ENCODE peak calls at places on chromosomes 2 and 18, in ten cellular contexts. One of them, this sample, is unnamed.
A peak's percentile ranks its signal among the peaks of the same experiment; 100 is the strongest.

GRCh38 chr2:220442012-220442411 is 814.6 kb downstream of the SLC4A3 start:
- DNase-seq in MCF 10A: no peak
- DNase-seq in left lung: no peak
- DNase-seq in HCT116: no peak
- DNase-seq in neural crest cell: no peak
- DNase-seq in DND-41: no peak
- DNase-seq in colonic mucosa: no peak
- DNase-seq in choroid plexus epithelial cell: no peak
- DNase-seq in endothelial cell: no peak
- DNase-seq in mammary epithelial cell: no peak
- DNase-seq in this sample: no peak

GRCh38 chr18:8254664-8255063 is 354.6 kb upstream of the RAB12 start:
- DNase-seq in MCF 10A: no peak
- DNase-seq in left lung: no peak
- DNase-seq in HCT116: no peak
- DNase-seq in neural crest cell: no peak
- DNase-seq in DND-41: no peak
- DNase-seq in colonic mucosa: no peak
- DNase-seq in choroid plexus epithelial cell: no peak
- DNase-seq in endothelial cell: no peak
- DNase-seq in mammary epithelial cell: no peak
- DNase-seq in this sample: no peak

GRCh38 chr18:68484241-68484640 is 230.7 kb downstream of the TMX3 start:
- DNase-seq in MCF 10A: peak; percentile 43
- DNase-seq in left lung: no peak
- DNase-seq in HCT116: no peak
- DNase-seq in neural crest cell: no peak
- DNase-seq in DND-41: no peak
- DNase-seq in colonic mucosa: no peak
- DNase-seq in choroid plexus epithelial cell: peak; percentile 58
- DNase-seq in endothelial cell: no peak
- DNase-seq in mammary epithelial cell: peak; percentile 37
- DNase-seq in this sample: no peak

GRCh38 chr2:10584242-10584753 is 105.5 kb downstream of the NOL10 start:
- DNase-seq in MCF 10A: no peak
- DNase-seq in left lung: no peak
- DNase-seq in HCT116: no peak
- DNase-seq in neural crest cell: no peak
- DNase-seq in DND-41: no peak
- DNase-seq in colonic mucosa: no peak
- DNase-seq in choroid plexus epithelial cell: no peak
- DNase-seq in endothelial cell: no peak
- DNase-seq in mammary epithelial cell: peak; percentile 20
- DNase-seq in this sample: no peak

GRCh38 chr2:150182564-150183249 is 304.8 kb downstream of the RND3 start:
- DNase-seq in MCF 10A: no peak
- DNase-seq in left lung: no peak
- DNase-seq in HCT116: no peak
- DNase-seq in neural crest cell: no peak
- DNase-seq in DND-41: no peak
- DNase-seq in colonic mucosa: no peak
- DNase-seq in choroid plexus epithelial cell: no peak
- DNase-seq in endothelial cell: no peak
- DNase-seq in mammary epithelial cell: no peak
- DNase-seq in this sample: no peak

GRCh38 chr2:36044389-36044788 is 311.2 kb upstream of the CRIM1 start:
- DNase-seq in MCF 10A: no peak
- DNase-seq in left lung: no peak
- DNase-seq in HCT116: no peak
- DNase-seq in neural crest cell: no peak
- DNase-seq in DND-41: no peak
- DNase-seq in colonic mucosa: no peak
- DNase-seq in choroid plexus epithelial cell: no peak
- DNase-seq in endothelial cell: no peak
- DNase-seq in mammary epithelial cell: no peak
- DNase-seq in this sample: no peak

GRCh38 chr2:42762823-42763804 is 821 bp downstream of the OXER1 start:
- DNase-seq in MCF 10A: no peak
- DNase-seq in left lung: no peak
- DNase-seq in HCT116: no peak
- DNase-seq in neural crest cell: no peak
- DNase-seq in DND-41: no peak
- DNase-seq in colonic mucosa: no peak
- DNase-seq in choroid plexus epithelial cell: no peak
- DNase-seq in endothelial cell: no peak
- DNase-seq in mammary epithelial cell: no peak
- DNase-seq in this sample: no peak

GRCh38 chr2:584863-585823 is 92.1 kb downstream of the TMEM18 start:
- DNase-seq in MCF 10A: no peak
- DNase-seq in left lung: no peak
- DNase-seq in HCT116: no peak
- DNase-seq in neural crest cell: no peak
- DNase-seq in DND-41: peak; percentile 96
- DNase-seq in colonic mucosa: no peak
- DNase-seq in choroid plexus epithelial cell: no peak
- DNase-seq in endothelial cell: no peak
- DNase-seq in mammary epithelial cell: no peak
- DNase-seq in this sample: no peak

GRCh38 chr2:223043164-223043941 is 8.6 kb upstream of the KCNE4 start:
- DNase-seq in MCF 10A: no peak
- DNase-seq in left lung: no peak
- DNase-seq in HCT116: no peak
- DNase-seq in neural crest cell: no peak
- DNase-seq in DND-41: peak; percentile 56
- DNase-seq in colonic mucosa: no peak
- DNase-seq in choroid plexus epithelial cell: no peak
- DNase-seq in endothelial cell: no peak
- DNase-seq in mammary epithelial cell: no peak
- DNase-seq in this sample: no peak

GRCh38 chr2:62189196-62189595 is 6.7 kb upstream of the B3GNT2 start:
- DNase-seq in MCF 10A: no peak
- DNase-seq in left lung: no peak
- DNase-seq in HCT116: no peak
- DNase-seq in neural crest cell: no peak
- DNase-seq in DND-41: no peak
- DNase-seq in colonic mucosa: no peak
- DNase-seq in choroid plexus epithelial cell: no peak
- DNase-seq in endothelial cell: no peak
- DNase-seq in mammary epithelial cell: no peak
- DNase-seq in this sample: no peak

GRCh38 chr18:21115519-21116411 is 4.2 kb upstream of the ROCK1 start:
- DNase-seq in MCF 10A: no peak
- DNase-seq in left lung: no peak
- DNase-seq in HCT116: no peak
- DNase-seq in neural crest cell: no peak
- DNase-seq in DND-41: no peak
- DNase-seq in colonic mucosa: no peak
- DNase-seq in choroid plexus epithelial cell: peak; percentile 86
- DNase-seq in endothelial cell: no peak
- DNase-seq in mammary epithelial cell: no peak
- DNase-seq in this sample: no peak

GRCh38 chr2:200471324-200471848 is 38.5 kb downstream of the KCTD18 start:
- DNase-seq in MCF 10A: peak; percentile 36
- DNase-seq in left lung: no peak
- DNase-seq in HCT116: peak; percentile 6
- DNase-seq in neural crest cell: no peak
- DNase-seq in DND-41: no peak
- DNase-seq in colonic mucosa: no peak
- DNase-seq in choroid plexus epithelial cell: peak; percentile 56
- DNase-seq in endothelial cell: no peak
- DNase-seq in mammary epithelial cell: peak; percentile 11
- DNase-seq in this sample: no peak

GRCh38 chr2:159961005-159961404 is 101.4 kb downstream of the PLA2R1 start:
- DNase-seq in MCF 10A: peak; percentile 16
- DNase-seq in left lung: no peak
- DNase-seq in HCT116: peak; percentile 6
- DNase-seq in neural crest cell: no peak
- DNase-seq in DND-41: no peak
- DNase-seq in colonic mucosa: no peak
- DNase-seq in choroid plexus epithelial cell: peak; percentile 51
- DNase-seq in endothelial cell: no peak
- DNase-seq in mammary epithelial cell: peak; percentile 40
- DNase-seq in this sample: no peak

GRCh38 chr2:25365241-25365640 is 23.5 kb upstream of the DNMT3A start:
- DNase-seq in MCF 10A: peak; percentile 57
- DNase-seq in left lung: no peak
- DNase-seq in HCT116: no peak
- DNase-seq in neural crest cell: no peak
- DNase-seq in DND-41: no peak
- DNase-seq in colonic mucosa: no peak
- DNase-seq in choroid plexus epithelial cell: no peak
- DNase-seq in endothelial cell: no peak
- DNase-seq in mammary epithelial cell: peak; percentile 19
- DNase-seq in this sample: no peak

GRCh38 chr2:67619204-67619603 is 222.1 kb downstream of the ETAA1 start:
- DNase-seq in MCF 10A: no peak
- DNase-seq in left lung: no peak
- DNase-seq in HCT116: no peak
- DNase-seq in neural crest cell: no peak
- DNase-seq in DND-41: no peak
- DNase-seq in colonic mucosa: no peak
- DNase-seq in choroid plexus epithelial cell: no peak
- DNase-seq in endothelial cell: no peak
- DNase-seq in mammary epithelial cell: no peak
- DNase-seq in this sample: no peak

GRCh38 chr2:179129574-179130238 is 79.8 kb upstream of the CCDC141 start:
- DNase-seq in MCF 10A: peak; percentile 29
- DNase-seq in left lung: no peak
- DNase-seq in HCT116: no peak
- DNase-seq in neural crest cell: no peak
- DNase-seq in DND-41: peak; percentile 19
- DNase-seq in colonic mucosa: no peak
- DNase-seq in choroid plexus epithelial cell: peak; percentile 51
- DNase-seq in endothelial cell: no peak
- DNase-seq in mammary epithelial cell: no peak
- DNase-seq in this sample: no peak

GRCh38 chr2:33291278-33292013 is 185.0 kb upstream of the RASGRP3 start:
- DNase-seq in MCF 10A: peak; percentile 90
- DNase-seq in left lung: no peak
- DNase-seq in HCT116: no peak
- DNase-seq in neural crest cell: no peak
- DNase-seq in DND-41: no peak
- DNase-seq in colonic mucosa: peak; percentile 22
- DNase-seq in choroid plexus epithelial cell: peak; percentile 72
- DNase-seq in endothelial cell: no peak
- DNase-seq in mammary epithelial cell: peak; percentile 47
- DNase-seq in this sample: no peak

GRCh38 chr2:46601328-46601963 is 122.1 kb downstream of the TMEM247 start:
- DNase-seq in MCF 10A: peak; percentile 14
- DNase-seq in left lung: no peak
- DNase-seq in HCT116: no peak
- DNase-seq in neural crest cell: no peak
- DNase-seq in DND-41: no peak
- DNase-seq in colonic mucosa: no peak
- DNase-seq in choroid plexus epithelial cell: peak; percentile 33
- DNase-seq in endothelial cell: no peak
- DNase-seq in mammary epithelial cell: no peak
- DNase-seq in this sample: no peak
- TF ChIP-seq CTCF in MCF 10A: peak; percentile 27
- TF ChIP-seq CTCF in left lung: peak; percentile 32
- TF ChIP-seq CTCF in HCT116: peak; percentile 55
- TF ChIP-seq CTCF in neural crest cell: peak; percentile 70
- TF ChIP-seq CTCF in DND-41: peak; percentile 49
- TF ChIP-seq CTCF in colonic mucosa: peak; percentile 29
- TF ChIP-seq CTCF in choroid plexus epithelial cell: peak; percentile 50
- TF ChIP-seq CTCF in endothelial cell: peak; percentile 61
- TF ChIP-seq CTCF in mammary epithelial cell: peak; percentile 34
- TF ChIP-seq CTCF in this sample: peak; percentile 71

GRCh38 chr2:131039908-131040660 is 53.2 kb downstream of the FAM168B start:
- DNase-seq in MCF 10A: no peak
- DNase-seq in left lung: peak; percentile 81
- DNase-seq in HCT116: no peak
- DNase-seq in neural crest cell: no peak
- DNase-seq in DND-41: no peak
- DNase-seq in colonic mucosa: no peak
- DNase-seq in choroid plexus epithelial cell: no peak
- DNase-seq in endothelial cell: no peak
- DNase-seq in mammary epithelial cell: no peak
- DNase-seq in this sample: no peak

GRCh38 chr2:131039535-131039907 is 53.7 kb downstream of the FAM168B start:
- DNase-seq in MCF 10A: no peak
- DNase-seq in left lung: no peak
- DNase-seq in HCT116: no peak
- DNase-seq in neural crest cell: no peak
- DNase-seq in DND-41: no peak
- DNase-seq in colonic mucosa: no peak
- DNase-seq in choroid plexus epithelial cell: no peak
- DNase-seq in endothelial cell: no peak
- DNase-seq in mammary epithelial cell: no peak
- DNase-seq in this sample: no peak

GRCh38 chr2:131041402-131042160 is 51.7 kb downstream of the FAM168B start:
- DNase-seq in MCF 10A: no peak
- DNase-seq in left lung: no peak
- DNase-seq in HCT116: no peak
- DNase-seq in neural crest cell: no peak
- DNase-seq in DND-41: peak; percentile 67
- DNase-seq in colonic mucosa: no peak
- DNase-seq in choroid plexus epithelial cell: no peak
- DNase-seq in endothelial cell: no peak
- DNase-seq in mammary epithelial cell: no peak
- DNase-seq in this sample: no peak

GRCh38 chr2:131042161-131042775 is 51.0 kb downstream of the FAM168B start:
- DNase-seq in MCF 10A: peak; percentile 28
- DNase-seq in left lung: no peak
- DNase-seq in HCT116: no peak
- DNase-seq in neural crest cell: no peak
- DNase-seq in DND-41: peak; percentile 49
- DNase-seq in colonic mucosa: no peak
- DNase-seq in choroid plexus epithelial cell: no peak
- DNase-seq in endothelial cell: no peak
- DNase-seq in mammary epithelial cell: peak; percentile 27
- DNase-seq in this sample: no peak

GRCh38 chr2:131040661-131041401 is 52.4 kb downstream of the FAM168B start:
- DNase-seq in MCF 10A: no peak
- DNase-seq in left lung: peak; percentile 69
- DNase-seq in HCT116: no peak
- DNase-seq in neural crest cell: no peak
- DNase-seq in DND-41: peak; percentile 74
- DNase-seq in colonic mucosa: no peak
- DNase-seq in choroid plexus epithelial cell: peak; percentile 66
- DNase-seq in endothelial cell: no peak
- DNase-seq in mammary epithelial cell: no peak
- DNase-seq in this sample: no peak
- TF ChIP-seq CTCF in MCF 10A: no peak
- TF ChIP-seq CTCF in left lung: no peak
- TF ChIP-seq CTCF in HCT116: no peak
- TF ChIP-seq CTCF in neural crest cell: no peak
- TF ChIP-seq CTCF in DND-41: no peak
- TF ChIP-seq CTCF in colonic mucosa: no peak
- TF ChIP-seq CTCF in choroid plexus epithelial cell: peak; percentile 57
- TF ChIP-seq CTCF in endothelial cell: no peak
- TF ChIP-seq CTCF in mammary epithelial cell: no peak
- TF ChIP-seq CTCF in this sample: no peak

GRCh38 chr2:128172191-128172590 is 81.2 kb downstream of the UGGT1 start:
- DNase-seq in MCF 10A: peak; percentile 16
- DNase-seq in left lung: no peak
- DNase-seq in HCT116: no peak
- DNase-seq in neural crest cell: no peak
- DNase-seq in DND-41: no peak
- DNase-seq in colonic mucosa: no peak
- DNase-seq in choroid plexus epithelial cell: peak; percentile 21
- DNase-seq in endothelial cell: no peak
- DNase-seq in mammary epithelial cell: no peak
- DNase-seq in this sample: no peak
- TF ChIP-seq CTCF in MCF 10A: no peak
- TF ChIP-seq CTCF in left lung: no peak
- TF ChIP-seq CTCF in HCT116: peak; percentile 44
- TF ChIP-seq CTCF in neural crest cell: peak; percentile 58
- TF ChIP-seq CTCF in DND-41: peak; percentile 53
- TF ChIP-seq CTCF in colonic mucosa: no peak
- TF ChIP-seq CTCF in choroid plexus epithelial cell: peak; percentile 47
- TF ChIP-seq CTCF in endothelial cell: no peak
- TF ChIP-seq CTCF in mammary epithelial cell: no peak
- TF ChIP-seq CTCF in this sample: no peak

GRCh38 chr2:102112692-102113665 is 29.6 kb upstream of the IL1R1 start:
- DNase-seq in MCF 10A: no peak
- DNase-seq in left lung: no peak
- DNase-seq in HCT116: no peak
- DNase-seq in neural crest cell: no peak
- DNase-seq in DND-41: no peak
- DNase-seq in colonic mucosa: no peak
- DNase-seq in choroid plexus epithelial cell: peak; percentile 41
- DNase-seq in endothelial cell: no peak
- DNase-seq in mammary epithelial cell: no peak
- DNase-seq in this sample: no peak
- TF ChIP-seq CTCF in MCF 10A: no peak
- TF ChIP-seq CTCF in left lung: no peak
- TF ChIP-seq CTCF in HCT116: no peak
- TF ChIP-seq CTCF in neural crest cell: no peak
- TF ChIP-seq CTCF in DND-41: no peak
- TF ChIP-seq CTCF in colonic mucosa: no peak
- TF ChIP-seq CTCF in choroid plexus epithelial cell: no peak
- TF ChIP-seq CTCF in endothelial cell: no peak
- TF ChIP-seq CTCF in mammary epithelial cell: no peak
- TF ChIP-seq CTCF in this sample: no peak